ENCODE peak calls at places on chromosomes 11 and 22, in five cellular contexts. G, T, C, P and E are unnamed samples.

GRCh38 chr11:95330332-95330731 is 99.3 kb upstream of the SESN3 start:
- DNase-seq in C (no peak), T (no peak), G (no peak), P (no peak), E (no peak)

GRCh38 chr11:14041040-14041439 is 78.5 kb downstream of the SPON1 start:
- DNase-seq in T (no peak), C (no peak), G (no peak), P (no peak), E (no peak)

GRCh38 chr11:109306322-109306721 is 115.7 kb upstream of the C11orf87 start:
- DNase-seq in C (peak; percentile 46), T (no peak), P (no peak), G (no peak), E (no peak)

GRCh38 chr11:67365756-67366384 is 7.5 kb downstream of the CLCF1 start:
- DNase-seq in T (no peak), G (no peak), C (no peak), P (no peak), E (no peak)

GRCh38 chr11:45026835-45027234 is 76.2 kb upstream of the TP53I11 start:
- DNase-seq in C (no peak), P (no peak), G (no peak), T (no peak), E (no peak)

GRCh38 chr22:29310863-29311339 is 4.5 kb downstream of the GAS2L1 start:
- DNase-seq in P (peak; percentile 95), G (no peak), C (peak; percentile 89), T (peak; percentile 99), E (no peak)

GRCh38 chr22:46545041-46545796 is 7.8 kb upstream of the CELSR1 start:
- DNase-seq in P (no peak), C (no peak), G (no peak), T (no peak), E (no peak)

GRCh38 chr11:3341298-3341697 is 37.6 kb downstream of the ZNF195 start:
- DNase-seq in C (peak; percentile 1), P (no peak), T (peak; percentile 75), G (no peak), E (no peak)

GRCh38 chr11:128291043-128291442 is 296.3 kb downstream of the ETS1 start:
- DNase-seq in P (no peak), G (no peak), T (no peak), C (no peak), E (no peak)

GRCh38 chr22:38758276-38758945 is 2.6 kb upstream of the SUN2 start:
- DNase-seq in G (no peak), C (no peak), T (no peak), P (no peak), E (no peak)

GRCh38 chr22:38835888-38836301 is 7.9 kb downstream of the NPTXR start:
- DNase-seq in G (no peak), C (no peak), T (no peak), P (no peak), E (no peak)